ENCODE peak calls at places on chromosomes 5 and 9, in six cellular contexts. One of them, this sample, is unnamed.

GRCh38 chr5:124262443-124262842 is 484.0 kb downstream of the ZNF608 start:
- DNase-seq in kidney epithelial cell: no peak
- DNase-seq in RWPE1: no peak
- DNase-seq in Karpas-422: no peak
- DNase-seq in cerebellum: no peak
- DNase-seq in activated CD4-positive, alpha-beta T cell treated with anti-CD3 and anti-CD28 coated beads, Interleukin-2, amount 50 U/mL, for 48 hours: no peak
- DNase-seq in this sample: no peak

GRCh38 chr5:10533218-10533617 is 30.7 kb upstream of the ANKRD33B start:
- DNase-seq in kidney epithelial cell: no peak
- DNase-seq in RWPE1: no peak
- DNase-seq in Karpas-422: no peak
- DNase-seq in cerebellum: no peak
- DNase-seq in activated CD4-positive, alpha-beta T cell treated with anti-CD3 and anti-CD28 coated beads, Interleukin-2, amount 50 U/mL, for 48 hours: no peak
- DNase-seq in this sample: no peak

GRCh38 chr5:200985-201384 is 9.7 kb downstream of the LRRC14B start:
- DNase-seq in kidney epithelial cell: no peak
- DNase-seq in RWPE1: no peak
- DNase-seq in Karpas-422: peak; percentile 72
- DNase-seq in cerebellum: no peak
- DNase-seq in activated CD4-positive, alpha-beta T cell treated with anti-CD3 and anti-CD28 coated beads, Interleukin-2, amount 50 U/mL, for 48 hours: no peak
- DNase-seq in this sample: peak; percentile 86

GRCh38 chr9:137454145-137454505 is 5.0 kb downstream of the NSMF start:
- DNase-seq in kidney epithelial cell: no peak
- DNase-seq in RWPE1: no peak
- DNase-seq in Karpas-422: peak; percentile 85
- DNase-seq in cerebellum: no peak
- DNase-seq in activated CD4-positive, alpha-beta T cell treated with anti-CD3 and anti-CD28 coated beads, Interleukin-2, amount 50 U/mL, for 48 hours: peak; percentile 41
- DNase-seq in this sample: peak; percentile 50

GRCh38 chr5:80302636-80303035 is 17.2 kb upstream of the SPZ1 start:
- DNase-seq in kidney epithelial cell: no peak
- DNase-seq in RWPE1: no peak
- DNase-seq in Karpas-422: no peak
- DNase-seq in cerebellum: no peak
- DNase-seq in activated CD4-positive, alpha-beta T cell treated with anti-CD3 and anti-CD28 coated beads, Interleukin-2, amount 50 U/mL, for 48 hours: no peak
- DNase-seq in this sample: no peak

GRCh38 chr9:112012026-112012902 is 115.7 kb downstream of the UGCG start:
- DNase-seq in kidney epithelial cell: peak; percentile 95
- DNase-seq in RWPE1: peak; percentile 93
- DNase-seq in Karpas-422: peak; percentile 51
- DNase-seq in cerebellum: no peak
- DNase-seq in activated CD4-positive, alpha-beta T cell treated with anti-CD3 and anti-CD28 coated beads, Interleukin-2, amount 50 U/mL, for 48 hours: peak; percentile 28
- DNase-seq in this sample: peak; percentile 23

GRCh38 chr5:156595132-156595787 is 254.8 kb upstream of the PPP1R2B start:
- DNase-seq in kidney epithelial cell: no peak
- DNase-seq in RWPE1: no peak
- DNase-seq in Karpas-422: no peak
- DNase-seq in cerebellum: no peak
- DNase-seq in activated CD4-positive, alpha-beta T cell treated with anti-CD3 and anti-CD28 coated beads, Interleukin-2, amount 50 U/mL, for 48 hours: no peak
- DNase-seq in this sample: no peak

GRCh38 chr9:110592075-110592830 is 12.7 kb upstream of the SVEP1 start:
- DNase-seq in kidney epithelial cell: no peak
- DNase-seq in RWPE1: no peak
- DNase-seq in Karpas-422: no peak
- DNase-seq in cerebellum: no peak
- DNase-seq in activated CD4-positive, alpha-beta T cell treated with anti-CD3 and anti-CD28 coated beads, Interleukin-2, amount 50 U/mL, for 48 hours: no peak
- DNase-seq in this sample: no peak

GRCh38 chr5:87562068-87562467 is 149.3 kb upstream of the CCNH start:
- DNase-seq in kidney epithelial cell: no peak
- DNase-seq in RWPE1: no peak
- DNase-seq in Karpas-422: no peak
- DNase-seq in cerebellum: no peak
- DNase-seq in activated CD4-positive, alpha-beta T cell treated with anti-CD3 and anti-CD28 coated beads, Interleukin-2, amount 50 U/mL, for 48 hours: no peak
- DNase-seq in this sample: no peak

GRCh38 chr9:77648458-77649108 is 461 bp upstream of the GNA14 start:
- DNase-seq in kidney epithelial cell: no peak
- DNase-seq in RWPE1: peak; percentile 47
- DNase-seq in Karpas-422: no peak
- DNase-seq in cerebellum: no peak
- DNase-seq in activated CD4-positive, alpha-beta T cell treated with anti-CD3 and anti-CD28 coated beads, Interleukin-2, amount 50 U/mL, for 48 hours: peak; percentile 6
- DNase-seq in this sample: no peak

GRCh38 chr9:120374817-120375216 is 205.2 kb downstream of the CDK5RAP2 start:
- DNase-seq in kidney epithelial cell: no peak
- DNase-seq in RWPE1: no peak
- DNase-seq in Karpas-422: no peak
- DNase-seq in cerebellum: no peak
- DNase-seq in activated CD4-positive, alpha-beta T cell treated with anti-CD3 and anti-CD28 coated beads, Interleukin-2, amount 50 U/mL, for 48 hours: no peak
- DNase-seq in this sample: no peak

GRCh38 chr5:172772112-172772906 is 1.3 kb upstream of the DUSP1 start:
- DNase-seq in kidney epithelial cell: no peak
- DNase-seq in RWPE1: peak; percentile 85
- DNase-seq in Karpas-422: peak; percentile 89
- DNase-seq in cerebellum: peak; percentile 50
- DNase-seq in activated CD4-positive, alpha-beta T cell treated with anti-CD3 and anti-CD28 coated beads, Interleukin-2, amount 50 U/mL, for 48 hours: peak; percentile 71
- DNase-seq in this sample: peak; percentile 91

GRCh38 chr9:127557466-127557869 is 54.6 kb upstream of the STXBP1 start:
- DNase-seq in kidney epithelial cell: no peak
- DNase-seq in RWPE1: no peak
- DNase-seq in Karpas-422: no peak
- DNase-seq in cerebellum: peak; percentile 55
- DNase-seq in activated CD4-positive, alpha-beta T cell treated with anti-CD3 and anti-CD28 coated beads, Interleukin-2, amount 50 U/mL, for 48 hours: no peak
- DNase-seq in this sample: no peak

GRCh38 chr5:95840969-95841368 is 18.4 kb upstream of the GLRX start:
- DNase-seq in kidney epithelial cell: no peak
- DNase-seq in RWPE1: no peak
- DNase-seq in Karpas-422: no peak
- DNase-seq in cerebellum: no peak
- DNase-seq in activated CD4-positive, alpha-beta T cell treated with anti-CD3 and anti-CD28 coated beads, Interleukin-2, amount 50 U/mL, for 48 hours: no peak
- DNase-seq in this sample: no peak

GRCh38 chr5:103262422-103262871 is 3.9 kb downstream of the MACIR start:
- DNase-seq in kidney epithelial cell: no peak
- DNase-seq in RWPE1: no peak
- DNase-seq in Karpas-422: no peak
- DNase-seq in cerebellum: no peak
- DNase-seq in activated CD4-positive, alpha-beta T cell treated with anti-CD3 and anti-CD28 coated beads, Interleukin-2, amount 50 U/mL, for 48 hours: no peak
- DNase-seq in this sample: no peak

GRCh38 chr5:96745844-96746531 is 61.8 kb downstream of the ERAP1 start:
- DNase-seq in kidney epithelial cell: no peak
- DNase-seq in RWPE1: no peak
- DNase-seq in Karpas-422: no peak
- DNase-seq in cerebellum: no peak
- DNase-seq in activated CD4-positive, alpha-beta T cell treated with anti-CD3 and anti-CD28 coated beads, Interleukin-2, amount 50 U/mL, for 48 hours: no peak
- DNase-seq in this sample: no peak

GRCh38 chr5:95621839-95622629 is 2.1 kb downstream of the GPR150 start:
- DNase-seq in kidney epithelial cell: no peak
- DNase-seq in RWPE1: no peak
- DNase-seq in Karpas-422: no peak
- DNase-seq in cerebellum: no peak
- DNase-seq in activated CD4-positive, alpha-beta T cell treated with anti-CD3 and anti-CD28 coated beads, Interleukin-2, amount 50 U/mL, for 48 hours: no peak
- DNase-seq in this sample: no peak

GRCh38 chr5:173456751-173457171 is 128.5 kb upstream of the STC2 start:
- DNase-seq in kidney epithelial cell: peak; percentile 32
- DNase-seq in RWPE1: no peak
- DNase-seq in Karpas-422: no peak
- DNase-seq in cerebellum: no peak
- DNase-seq in activated CD4-positive, alpha-beta T cell treated with anti-CD3 and anti-CD28 coated beads, Interleukin-2, amount 50 U/mL, for 48 hours: no peak
- DNase-seq in this sample: no peak

GRCh38 chr5:31523041-31523440 is 8.9 kb downstream of the DROSHA start:
- DNase-seq in kidney epithelial cell: no peak
- DNase-seq in RWPE1: no peak
- DNase-seq in Karpas-422: no peak
- DNase-seq in cerebellum: no peak
- DNase-seq in activated CD4-positive, alpha-beta T cell treated with anti-CD3 and anti-CD28 coated beads, Interleukin-2, amount 50 U/mL, for 48 hours: no peak
- DNase-seq in this sample: no peak

GRCh38 chr9:127837346-127837745 is 17.1 kb downstream of the ENG start:
- DNase-seq in kidney epithelial cell: no peak
- DNase-seq in RWPE1: no peak
- DNase-seq in Karpas-422: no peak
- DNase-seq in cerebellum: no peak
- DNase-seq in activated CD4-positive, alpha-beta T cell treated with anti-CD3 and anti-CD28 coated beads, Interleukin-2, amount 50 U/mL, for 48 hours: no peak
- DNase-seq in this sample: peak; percentile 26

GRCh38 chr9:107733530-107733907 is 243.9 kb upstream of the KLF4 start:
- DNase-seq in kidney epithelial cell: no peak
- DNase-seq in RWPE1: no peak
- DNase-seq in Karpas-422: no peak
- DNase-seq in cerebellum: no peak
- DNase-seq in activated CD4-positive, alpha-beta T cell treated with anti-CD3 and anti-CD28 coated beads, Interleukin-2, amount 50 U/mL, for 48 hours: no peak
- DNase-seq in this sample: no peak

GRCh38 chr5:130164966-130165365 is 260.7 kb downstream of the CHSY3 start:
- DNase-seq in kidney epithelial cell: no peak
- DNase-seq in RWPE1: peak; percentile 25
- DNase-seq in Karpas-422: no peak
- DNase-seq in cerebellum: no peak
- DNase-seq in activated CD4-positive, alpha-beta T cell treated with anti-CD3 and anti-CD28 coated beads, Interleukin-2, amount 50 U/mL, for 48 hours: no peak
- DNase-seq in this sample: no peak

GRCh38 chr5:127011961-127012644 is 18.3 kb downstream of the MARCHF3 start:
- DNase-seq in kidney epithelial cell: no peak
- DNase-seq in RWPE1: no peak
- DNase-seq in Karpas-422: no peak
- DNase-seq in cerebellum: no peak
- DNase-seq in activated CD4-positive, alpha-beta T cell treated with anti-CD3 and anti-CD28 coated beads, Interleukin-2, amount 50 U/mL, for 48 hours: no peak
- DNase-seq in this sample: peak; percentile 21

GRCh38 chr5:151054713-151055112 is 26.1 kb downstream of the TNIP1 start:
- DNase-seq in kidney epithelial cell: no peak
- DNase-seq in RWPE1: no peak
- DNase-seq in Karpas-422: no peak
- DNase-seq in cerebellum: no peak
- DNase-seq in activated CD4-positive, alpha-beta T cell treated with anti-CD3 and anti-CD28 coated beads, Interleukin-2, amount 50 U/mL, for 48 hours: no peak
- DNase-seq in this sample: no peak

GRCh38 chr5:42547146-42547545 is 123.9 kb downstream of the GHR start:
- DNase-seq in kidney epithelial cell: peak; percentile 51
- DNase-seq in RWPE1: peak; percentile 17
- DNase-seq in Karpas-422: no peak
- DNase-seq in cerebellum: no peak
- DNase-seq in activated CD4-positive, alpha-beta T cell treated with anti-CD3 and anti-CD28 coated beads, Interleukin-2, amount 50 U/mL, for 48 hours: no peak
- DNase-seq in this sample: no peak

GRCh38 chr9:38346811-38347735 is 45.4 kb upstream of the ALDH1B1 start:
- DNase-seq in kidney epithelial cell: no peak
- DNase-seq in RWPE1: no peak
- DNase-seq in Karpas-422: no peak
- DNase-seq in cerebellum: no peak
- DNase-seq in activated CD4-positive, alpha-beta T cell treated with anti-CD3 and anti-CD28 coated beads, Interleukin-2, amount 50 U/mL, for 48 hours: no peak
- DNase-seq in this sample: no peak

GRCh38 chr9:81673310-81673709 is 16.0 kb downstream of the TLE1 start:
- DNase-seq in kidney epithelial cell: no peak
- DNase-seq in RWPE1: no peak
- DNase-seq in Karpas-422: no peak
- DNase-seq in cerebellum: no peak
- DNase-seq in activated CD4-positive, alpha-beta T cell treated with anti-CD3 and anti-CD28 coated beads, Interleukin-2, amount 50 U/mL, for 48 hours: no peak
- DNase-seq in this sample: no peak

GRCh38 chr9:70964861-70965260 is 156.6 kb downstream of the TRPM3 start:
- DNase-seq in kidney epithelial cell: no peak
- DNase-seq in RWPE1: no peak
- DNase-seq in Karpas-422: no peak
- DNase-seq in cerebellum: peak; percentile 38
- DNase-seq in activated CD4-positive, alpha-beta T cell treated with anti-CD3 and anti-CD28 coated beads, Interleukin-2, amount 50 U/mL, for 48 hours: no peak
- DNase-seq in this sample: no peak

GRCh38 chr5:147391781-147392180 is 118.1 kb downstream of the DPYSL3 start:
- DNase-seq in kidney epithelial cell: peak; percentile 65
- DNase-seq in RWPE1: peak; percentile 59
- DNase-seq in Karpas-422: peak; percentile 73
- DNase-seq in cerebellum: peak; percentile 15
- DNase-seq in activated CD4-positive, alpha-beta T cell treated with anti-CD3 and anti-CD28 coated beads, Interleukin-2, amount 50 U/mL, for 48 hours: no peak
- DNase-seq in this sample: peak; percentile 42

GRCh38 chr9:77417570-77417969 is 230.6 kb downstream of the GNA14 start:
- DNase-seq in kidney epithelial cell: no peak
- DNase-seq in RWPE1: peak; percentile 23
- DNase-seq in Karpas-422: no peak
- DNase-seq in cerebellum: no peak
- DNase-seq in activated CD4-positive, alpha-beta T cell treated with anti-CD3 and anti-CD28 coated beads, Interleukin-2, amount 50 U/mL, for 48 hours: no peak
- DNase-seq in this sample: no peak

GRCh38 chr5:159459951-159460538 is 129.8 kb upstream of the IL12B start:
- DNase-seq in kidney epithelial cell: no peak
- DNase-seq in RWPE1: no peak
- DNase-seq in Karpas-422: peak; percentile 42
- DNase-seq in cerebellum: no peak
- DNase-seq in activated CD4-positive, alpha-beta T cell treated with anti-CD3 and anti-CD28 coated beads, Interleukin-2, amount 50 U/mL, for 48 hours: no peak
- DNase-seq in this sample: peak; percentile 7

GRCh38 chr5:173618927-173619519 is 2.6 kb upstream of the BOD1 start:
- DNase-seq in kidney epithelial cell: no peak
- DNase-seq in RWPE1: peak; percentile 81
- DNase-seq in Karpas-422: peak; percentile 88
- DNase-seq in cerebellum: peak; percentile 79
- DNase-seq in activated CD4-positive, alpha-beta T cell treated with anti-CD3 and anti-CD28 coated beads, Interleukin-2, amount 50 U/mL, for 48 hours: peak; percentile 18
- DNase-seq in this sample: peak; percentile 87

GRCh38 chr5:642481-642880 is 30.3 kb downstream of the CEP72 start:
- DNase-seq in kidney epithelial cell: no peak
- DNase-seq in RWPE1: no peak
- DNase-seq in Karpas-422: no peak
- DNase-seq in cerebellum: no peak
- DNase-seq in activated CD4-positive, alpha-beta T cell treated with anti-CD3 and anti-CD28 coated beads, Interleukin-2, amount 50 U/mL, for 48 hours: no peak
- DNase-seq in this sample: no peak

GRCh38 chr5:2688586-2688985 is 62.9 kb downstream of the IRX2 start:
- DNase-seq in kidney epithelial cell: no peak
- DNase-seq in RWPE1: no peak
- DNase-seq in Karpas-422: no peak
- DNase-seq in cerebellum: no peak
- DNase-seq in activated CD4-positive, alpha-beta T cell treated with anti-CD3 and anti-CD28 coated beads, Interleukin-2, amount 50 U/mL, for 48 hours: no peak
- DNase-seq in this sample: no peak

GRCh38 chr9:4678679-4679267 is 596 bp upstream of the CDC37L1 start:
- DNase-seq in kidney epithelial cell: no peak
- DNase-seq in RWPE1: no peak
- DNase-seq in Karpas-422: peak; percentile 73
- DNase-seq in cerebellum: peak; percentile 21
- DNase-seq in activated CD4-positive, alpha-beta T cell treated with anti-CD3 and anti-CD28 coated beads, Interleukin-2, amount 50 U/mL, for 48 hours: no peak
- DNase-seq in this sample: peak; percentile 68